ENCODE peak calls at places on chromosomes 7 and 10, in four cellular contexts. One of them, this sample, is unnamed.
A peak's percentile ranks its signal among the peaks of the same experiment; 100 is the strongest.

GRCh38 chr10:118729641-118730258 is 25.0 kb downstream of the CACUL1 start:
- DNase-seq in gastrocnemius medialis: no peak
- DNase-seq in HepG2: no peak
- DNase-seq in thoracic aorta: no peak
- DNase-seq in this sample: no peak

GRCh38 chr7:156629873-156630272 is 10.7 kb upstream of the RNF32 start:
- DNase-seq in thoracic aorta: no peak
- DNase-seq in gastrocnemius medialis: no peak
- DNase-seq in HepG2: no peak
- DNase-seq in this sample: no peak

GRCh38 chr7:106074257-106074656 is 37.9 kb downstream of the SYPL1 start:
- DNase-seq in thoracic aorta: no peak
- DNase-seq in HepG2: no peak
- DNase-seq in gastrocnemius medialis: no peak
- DNase-seq in this sample: no peak

GRCh38 chr7:102152672-102153585 is 133.7 kb upstream of the SH2B2 start:
- DNase-seq in HepG2: peak; percentile 94
- DNase-seq in thoracic aorta: no peak
- DNase-seq in gastrocnemius medialis: no peak
- DNase-seq in this sample: peak; percentile 73

GRCh38 chr7:90383422-90383821 is 19.8 kb upstream of the CLDN12 start:
- DNase-seq in HepG2: no peak
- DNase-seq in thoracic aorta: no peak
- DNase-seq in gastrocnemius medialis: no peak
- DNase-seq in this sample: no peak

GRCh38 chr7:22442187-22442886 is 57.7 kb downstream of the STEAP1B start:
- DNase-seq in HepG2: peak; percentile 93
- DNase-seq in gastrocnemius medialis: no peak
- DNase-seq in thoracic aorta: no peak
- DNase-seq in this sample: no peak

GRCh38 chr10:44326474-44327030 is 58.3 kb downstream of the CXCL12 start:
- DNase-seq in HepG2: no peak
- DNase-seq in gastrocnemius medialis: no peak
- DNase-seq in thoracic aorta: no peak
- DNase-seq in this sample: no peak

GRCh38 chr10:68154211-68154497 is 44.9 kb downstream of the MYPN start:
- DNase-seq in thoracic aorta: no peak
- DNase-seq in gastrocnemius medialis: no peak
- DNase-seq in HepG2: no peak
- DNase-seq in this sample: no peak

GRCh38 chr7:117803476-117803875 is 69.8 kb downstream of the CTTNBP2 start:
- DNase-seq in thoracic aorta: no peak
- DNase-seq in HepG2: no peak
- DNase-seq in gastrocnemius medialis: no peak
- DNase-seq in this sample: no peak

GRCh38 chr10:130834573-130834972 is 476.9 kb downstream of the TCERG1L start:
- DNase-seq in thoracic aorta: no peak
- DNase-seq in HepG2: no peak
- DNase-seq in gastrocnemius medialis: no peak
- DNase-seq in this sample: no peak

GRCh38 chr7:37633048-37633447 is 50.5 kb upstream of the GPR141 start:
- DNase-seq in gastrocnemius medialis: no peak
- DNase-seq in thoracic aorta: no peak
- DNase-seq in HepG2: no peak
- DNase-seq in this sample: no peak

GRCh38 chr10:93436577-93436976 is 45.6 kb downstream of the MYOF start:
- DNase-seq in HepG2: no peak
- DNase-seq in thoracic aorta: peak; percentile 56
- DNase-seq in gastrocnemius medialis: no peak
- DNase-seq in this sample: no peak

GRCh38 chr7:43108255-43109011 is 4.0 kb upstream of the HECW1 start:
- DNase-seq in HepG2: peak; percentile 45
- DNase-seq in thoracic aorta: peak; percentile 19
- DNase-seq in gastrocnemius medialis: no peak
- DNase-seq in this sample: peak; percentile 83

GRCh38 chr7:108358553-108358952 is 97.7 kb downstream of the NRCAM start:
- DNase-seq in thoracic aorta: no peak
- DNase-seq in gastrocnemius medialis: no peak
- DNase-seq in HepG2: peak; percentile 98
- DNase-seq in this sample: peak; percentile 95

GRCh38 chr10:49275896-49276295 is 23.1 kb upstream of the C10orf71 start:
- DNase-seq in HepG2: no peak
- DNase-seq in gastrocnemius medialis: no peak
- DNase-seq in thoracic aorta: no peak
- DNase-seq in this sample: no peak

GRCh38 chr10:74825371-74826141 is 844 bp upstream of the KAT6B start:
- DNase-seq in gastrocnemius medialis: no peak
- DNase-seq in HepG2: no peak
- DNase-seq in thoracic aorta: no peak
- DNase-seq in this sample: peak; percentile 67

GRCh38 chr7:140239653-140239935 is 62.8 kb upstream of the KDM7A start:
- DNase-seq in HepG2: no peak
- DNase-seq in thoracic aorta: no peak
- DNase-seq in gastrocnemius medialis: no peak
- DNase-seq in this sample: no peak

GRCh38 chr7:143345428-143345900 is 17.0 kb downstream of the FAM131B start:
- DNase-seq in HepG2: no peak
- DNase-seq in gastrocnemius medialis: no peak
- DNase-seq in thoracic aorta: no peak
- DNase-seq in this sample: peak; percentile 86

GRCh38 chr7:21844742-21845141 is 101.0 kb downstream of the CDCA7L start:
- DNase-seq in gastrocnemius medialis: no peak
- DNase-seq in thoracic aorta: no peak
- DNase-seq in HepG2: no peak
- DNase-seq in this sample: no peak

GRCh38 chr7:15143936-15144335 is 241.4 kb upstream of the DGKB start:
- DNase-seq in gastrocnemius medialis: no peak
- DNase-seq in thoracic aorta: no peak
- DNase-seq in HepG2: no peak
- DNase-seq in this sample: no peak

GRCh38 chr10:53839437-53840039 is 961.5 kb downstream of the PCDH15 start:
- DNase-seq in gastrocnemius medialis: no peak
- DNase-seq in thoracic aorta: no peak
- DNase-seq in HepG2: peak; percentile 25
- DNase-seq in this sample: no peak

GRCh38 chr10:63711361-63711760 is 190.2 kb downstream of the REEP3 start:
- DNase-seq in gastrocnemius medialis: peak; percentile 68
- DNase-seq in thoracic aorta: no peak
- DNase-seq in HepG2: no peak
- DNase-seq in this sample: no peak

DNA sequence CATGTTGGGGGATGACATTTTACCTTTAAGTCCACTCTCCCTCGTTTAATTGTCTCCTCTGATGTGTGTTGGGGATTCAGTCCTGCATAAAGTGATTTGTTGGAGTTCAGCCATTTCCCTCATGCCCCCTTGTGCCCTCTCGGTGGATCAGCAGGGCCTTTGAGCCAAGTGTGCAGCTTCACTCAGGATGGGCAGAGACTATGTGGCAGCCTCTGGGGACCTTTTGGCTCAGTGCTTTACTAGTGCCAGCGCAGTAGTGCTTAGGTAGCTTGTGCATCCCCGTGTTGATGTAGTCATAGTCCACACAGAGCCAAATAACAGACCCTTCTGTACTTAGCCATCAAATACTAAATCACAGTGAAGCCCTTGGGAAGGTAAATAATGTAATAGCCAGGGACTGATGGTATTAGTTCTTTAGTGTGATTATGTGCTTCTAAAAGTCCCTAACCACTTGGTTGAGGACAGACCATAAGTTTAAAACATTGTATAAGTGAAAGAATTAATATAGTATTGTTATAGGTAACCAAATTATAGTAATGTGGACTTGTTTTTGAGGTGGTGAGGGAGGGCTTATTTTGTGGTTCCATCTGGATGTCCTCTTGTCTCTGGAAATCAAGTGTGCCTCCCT is 11.4 kb downstream of the BUB3 start:
- DNase-seq in HepG2: no peak
- DNase-seq in gastrocnemius medialis: no peak
- DNase-seq in thoracic aorta: no peak
- DNase-seq in this sample: no peak
- TF ChIP-seq CTCF in HepG2: peak; percentile 32
- TF ChIP-seq CTCF in gastrocnemius medialis: no peak
- TF ChIP-seq CTCF in thoracic aorta: no peak
- TF ChIP-seq CTCF in this sample: no peak

GRCh38 chr10:32326119-32326518 is 20.8 kb downstream of the EPC1 start:
- DNase-seq in gastrocnemius medialis: no peak
- DNase-seq in thoracic aorta: no peak
- DNase-seq in HepG2: no peak
- DNase-seq in this sample: no peak

GRCh38 chr10:32327364-32327691 is 19.6 kb downstream of the EPC1 start:
- DNase-seq in thoracic aorta: no peak
- DNase-seq in gastrocnemius medialis: no peak
- DNase-seq in HepG2: no peak
- DNase-seq in this sample: no peak

GRCh38 chr10:32329061-32329460 is 17.9 kb downstream of the EPC1 start:
- DNase-seq in gastrocnemius medialis: no peak
- DNase-seq in thoracic aorta: no peak
- DNase-seq in HepG2: no peak
- DNase-seq in this sample: no peak

GRCh38 chr10:32326680-32327363 is 20.1 kb downstream of the EPC1 start:
- DNase-seq in gastrocnemius medialis: no peak
- DNase-seq in HepG2: no peak
- DNase-seq in thoracic aorta: no peak
- DNase-seq in this sample: no peak

GRCh38 chr10:32328499-32328898 is 18.5 kb downstream of the EPC1 start:
- DNase-seq in thoracic aorta: no peak
- DNase-seq in HepG2: no peak
- DNase-seq in gastrocnemius medialis: no peak
- DNase-seq in this sample: no peak
- H3K4me3 ChIP-seq in thoracic aorta: no peak overlapping the region
- H3K4me3 ChIP-seq in HepG2: no peak overlapping the region
- H3K4me3 ChIP-seq in gastrocnemius medialis: no peak overlapping the region
- H3K4me3 ChIP-seq in this sample: no peak overlapping the region

DNA sequence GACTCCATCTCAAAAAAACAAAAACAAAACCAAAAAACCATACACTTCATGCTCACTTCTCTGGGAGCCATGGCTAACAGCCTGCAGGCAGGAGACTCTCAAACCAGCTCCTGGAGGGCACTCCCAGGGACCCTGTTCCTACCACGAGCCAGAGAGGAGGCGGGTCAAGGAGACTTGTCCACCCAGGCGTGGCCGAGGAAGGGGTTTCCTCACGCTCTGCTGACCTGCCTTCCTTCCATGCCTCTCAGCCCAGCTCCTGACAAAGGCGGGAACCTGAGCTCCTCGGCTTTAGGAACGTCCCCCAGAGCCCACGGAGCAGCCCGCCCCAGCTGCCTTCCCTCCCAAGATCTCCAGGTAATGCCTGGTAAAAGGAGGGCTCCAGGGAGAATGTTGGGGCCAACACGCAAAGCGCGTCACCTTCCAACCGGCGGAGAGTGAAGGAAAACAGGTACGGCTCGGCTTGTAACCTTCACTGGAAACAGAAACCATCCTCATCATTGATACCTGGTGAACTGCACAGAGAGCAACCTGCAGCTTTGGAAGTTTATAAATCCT is 9.5 kb downstream of the GPR146 start:
- DNase-seq in gastrocnemius medialis: no peak
- DNase-seq in HepG2: no peak
- DNase-seq in thoracic aorta: no peak
- DNase-seq in this sample: no peak
- H3K4me1 ChIP-seq in gastrocnemius medialis: peaks cover 58% of the 10 kb centered on the region
- H3K4me1 ChIP-seq in HepG2: peaks cover 8% of the 10 kb centered on the region
- H3K4me1 ChIP-seq in thoracic aorta: peaks cover 4% of the 10 kb centered on the region
- H3K4me1 ChIP-seq in this sample: no peaks in the 10 kb centered on the region

GRCh38 chr7:8035647-8036518 is 67.3 kb downstream of the GLCCI1 start:
- DNase-seq in gastrocnemius medialis: no peak
- DNase-seq in HepG2: peak; percentile 44
- DNase-seq in thoracic aorta: no peak
- DNase-seq in this sample: no peak
- TF ChIP-seq CTCF in gastrocnemius medialis: no peak
- TF ChIP-seq CTCF in HepG2: peak; percentile 78
- TF ChIP-seq CTCF in thoracic aorta: no peak
- TF ChIP-seq CTCF in this sample: peak; percentile 76

DNA sequence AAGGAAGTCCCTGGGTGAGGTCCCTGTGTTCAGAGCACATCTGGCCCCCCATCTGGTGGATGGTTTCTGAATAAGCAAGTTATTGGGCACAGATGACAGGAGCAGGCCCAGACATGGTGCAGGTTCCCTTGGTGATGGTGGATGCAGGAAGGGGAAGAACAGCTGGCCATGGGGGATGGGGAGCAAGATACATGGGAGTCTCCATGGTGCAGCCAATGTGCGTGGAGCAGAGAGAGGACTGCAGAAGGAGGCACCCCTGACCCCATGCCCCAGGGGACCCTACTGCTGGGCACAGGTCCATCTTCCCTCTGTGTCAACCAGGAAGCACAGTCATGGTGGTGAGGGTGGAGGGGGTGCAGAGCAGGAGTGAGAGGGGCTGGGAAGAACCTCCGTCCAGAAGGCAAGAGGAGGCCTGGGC is 43.8 kb upstream of the RABGEF1 start:
- DNase-seq in thoracic aorta: no peak
- DNase-seq in HepG2: peak; percentile 9
- DNase-seq in gastrocnemius medialis: no peak
- DNase-seq in this sample: no peak
- H3K4me3 ChIP-seq in thoracic aorta: no peak overlapping the region
- H3K4me3 ChIP-seq in HepG2: no peak overlapping the region
- H3K4me3 ChIP-seq in gastrocnemius medialis: no peak overlapping the region
- H3K4me3 ChIP-seq in this sample: no peak overlapping the region

GRCh38 chr7:69177941-69178494 is 420.3 kb upstream of the AUTS2 start:
- DNase-seq in thoracic aorta: no peak
- DNase-seq in HepG2: no peak
- DNase-seq in gastrocnemius medialis: no peak
- DNase-seq in this sample: no peak
- H3K4me1 ChIP-seq in thoracic aorta: peaks cover 4% of the 10 kb centered on the region
- H3K4me1 ChIP-seq in HepG2: no peaks in the 10 kb centered on the region
- H3K4me1 ChIP-seq in gastrocnemius medialis: no peaks in the 10 kb centered on the region
- H3K4me1 ChIP-seq in this sample: no peaks in the 10 kb centered on the region

GRCh38 chr10:61173450-61173849 is 229.5 kb upstream of the RHOBTB1 start:
- DNase-seq in gastrocnemius medialis: no peak
- DNase-seq in thoracic aorta: no peak
- DNase-seq in HepG2: no peak
- DNase-seq in this sample: no peak
- TF ChIP-seq CTCF in gastrocnemius medialis: no peak
- TF ChIP-seq CTCF in thoracic aorta: no peak
- TF ChIP-seq CTCF in HepG2: no peak
- TF ChIP-seq CTCF in this sample: no peak